ENCODE peak calls at places on chromosomes 12 and 14, in five cellular contexts. One of them, this sample, is unnamed.

GRCh38 chr12:71415336-71416231 is 24.0 kb upstream of the LGR5 start:
- DNase-seq in pancreas: no peak
- DNase-seq in MM.1S: peak; percentile 69
- DNase-seq in SK-N-SH: peak; percentile 68
- DNase-seq in heart left ventricle: no peak
- DNase-seq in this sample: peak; percentile 51

GRCh38 chr12:129629901-129630300 is 273.9 kb downstream of the TMEM132D start:
- DNase-seq in SK-N-SH: no peak
- DNase-seq in MM.1S: no peak
- DNase-seq in pancreas: no peak
- DNase-seq in heart left ventricle: no peak
- DNase-seq in this sample: no peak

GRCh38 chr12:41310367-41310766 is 122.2 kb downstream of the PDZRN4 start:
- DNase-seq in pancreas: no peak
- DNase-seq in MM.1S: no peak
- DNase-seq in SK-N-SH: no peak
- DNase-seq in heart left ventricle: no peak
- DNase-seq in this sample: no peak

GRCh38 chr14:22883191-22883976 is at the start of gene REM2:
- DNase-seq in SK-N-SH: peak; percentile 51
- DNase-seq in MM.1S: no peak
- DNase-seq in heart left ventricle: no peak
- DNase-seq in pancreas: peak; percentile 40
- DNase-seq in this sample: peak; percentile 40

GRCh38 chr14:96739511-96739910 is 57.7 kb upstream of the VRK1 start:
- DNase-seq in heart left ventricle: no peak
- DNase-seq in pancreas: no peak
- DNase-seq in MM.1S: no peak
- DNase-seq in SK-N-SH: no peak
- DNase-seq in this sample: no peak

GRCh38 chr14:69043598-69044267 is 64.6 kb upstream of the ACTN1 start:
- DNase-seq in MM.1S: no peak
- DNase-seq in pancreas: peak; percentile 38
- DNase-seq in SK-N-SH: no peak
- DNase-seq in heart left ventricle: peak; percentile 42
- DNase-seq in this sample: no peak

GRCh38 chr14:99317231-99318090 is 45.5 kb upstream of the BCL11B start:
- DNase-seq in MM.1S: no peak
- DNase-seq in SK-N-SH: no peak
- DNase-seq in heart left ventricle: no peak
- DNase-seq in pancreas: no peak
- DNase-seq in this sample: no peak

GRCh38 chr12:84910549-84911241 is 1.9 kb downstream of the SLC6A15 start:
- DNase-seq in SK-N-SH: peak; percentile 36
- DNase-seq in heart left ventricle: no peak
- DNase-seq in MM.1S: no peak
- DNase-seq in pancreas: no peak
- DNase-seq in this sample: peak; percentile 35

GRCh38 chr14:99755629-99756603 is 37.3 kb upstream of the EML1 start:
- DNase-seq in heart left ventricle: peak; percentile 82
- DNase-seq in MM.1S: no peak
- DNase-seq in SK-N-SH: no peak
- DNase-seq in pancreas: peak; percentile 86
- DNase-seq in this sample: no peak

GRCh38 chr12:89873745-89874144 is 165.1 kb upstream of the ATP2B1 start:
- DNase-seq in SK-N-SH: no peak
- DNase-seq in MM.1S: no peak
- DNase-seq in heart left ventricle: no peak
- DNase-seq in pancreas: peak; percentile 5
- DNase-seq in this sample: no peak

GRCh38 chr12:19778111-19778688 is 338.9 kb downstream of the AEBP2 start:
- DNase-seq in SK-N-SH: no peak
- DNase-seq in MM.1S: no peak
- DNase-seq in heart left ventricle: no peak
- DNase-seq in pancreas: no peak
- DNase-seq in this sample: no peak

GRCh38 chr12:120938496-120938895 is 34.3 kb upstream of the SPPL3 start:
- DNase-seq in pancreas: no peak
- DNase-seq in SK-N-SH: no peak
- DNase-seq in heart left ventricle: no peak
- DNase-seq in MM.1S: no peak
- DNase-seq in this sample: no peak

GRCh38 chr12:121536929-121537813 is 43.7 kb downstream of the KDM2B start:
- DNase-seq in pancreas: peak; percentile 90
- DNase-seq in MM.1S: peak; percentile 81
- DNase-seq in SK-N-SH: peak; percentile 88
- DNase-seq in heart left ventricle: peak; percentile 93
- DNase-seq in this sample: peak; percentile 71

GRCh38 chr12:54725233-54725843 is 77.2 kb upstream of the DCD start:
- DNase-seq in heart left ventricle: no peak
- DNase-seq in MM.1S: peak; percentile 55
- DNase-seq in SK-N-SH: no peak
- DNase-seq in pancreas: no peak
- DNase-seq in this sample: no peak

GRCh38 chr12:118778077-118778476 is 203.3 kb upstream of the SRRM4 start:
- DNase-seq in MM.1S: no peak
- DNase-seq in pancreas: no peak
- DNase-seq in heart left ventricle: no peak
- DNase-seq in SK-N-SH: no peak
- DNase-seq in this sample: no peak

GRCh38 chr12:89831696-89832095 is 123.1 kb upstream of the ATP2B1 start:
- DNase-seq in heart left ventricle: no peak
- DNase-seq in SK-N-SH: no peak
- DNase-seq in pancreas: no peak
- DNase-seq in MM.1S: no peak
- DNase-seq in this sample: no peak

GRCh38 chr12:104895405-104895804 is 62.7 kb downstream of the SLC41A2 start:
- DNase-seq in heart left ventricle: no peak
- DNase-seq in MM.1S: no peak
- DNase-seq in pancreas: no peak
- DNase-seq in SK-N-SH: no peak
- DNase-seq in this sample: no peak

GRCh38 chr12:27521066-27521465 is 2.9 kb upstream of the PPFIBP1 start:
- DNase-seq in pancreas: no peak
- DNase-seq in heart left ventricle: peak; percentile 45
- DNase-seq in SK-N-SH: peak; percentile 31
- DNase-seq in MM.1S: no peak
- DNase-seq in this sample: peak; percentile 54

GRCh38 chr12:52333321-52333720 is 12.1 kb upstream of the KRT83 start:
- DNase-seq in pancreas: no peak
- DNase-seq in heart left ventricle: no peak
- DNase-seq in MM.1S: no peak
- DNase-seq in SK-N-SH: no peak
- DNase-seq in this sample: no peak

GRCh38 chr12:4297617-4298016 is 23.4 kb upstream of the TIGAR start:
- DNase-seq in MM.1S: no peak
- DNase-seq in SK-N-SH: no peak
- DNase-seq in heart left ventricle: no peak
- DNase-seq in pancreas: no peak
- DNase-seq in this sample: no peak

GRCh38 chr14:28690029-28690683 is 76.4 kb upstream of the FOXG1 start:
- DNase-seq in SK-N-SH: no peak
- DNase-seq in MM.1S: no peak
- DNase-seq in heart left ventricle: no peak
- DNase-seq in pancreas: no peak
- DNase-seq in this sample: no peak

GRCh38 chr12:122437656-122438121 is 15.2 kb upstream of the CLIP1 start:
- DNase-seq in SK-N-SH: no peak
- DNase-seq in heart left ventricle: peak; percentile 11
- DNase-seq in MM.1S: no peak
- DNase-seq in pancreas: peak; percentile 66
- DNase-seq in this sample: no peak

GRCh38 chr12:97951717-97952116 is 489.1 kb downstream of the RMST start:
- DNase-seq in pancreas: no peak
- DNase-seq in heart left ventricle: no peak
- DNase-seq in MM.1S: no peak
- DNase-seq in SK-N-SH: no peak
- DNase-seq in this sample: no peak

GRCh38 chr14:60931206-60931605 is 49.7 kb downstream of the TRMT5 start:
- DNase-seq in MM.1S: no peak
- DNase-seq in SK-N-SH: no peak
- DNase-seq in heart left ventricle: no peak
- DNase-seq in pancreas: no peak
- DNase-seq in this sample: peak; percentile 66

GRCh38 chr14:31692376-31692781 is 131.2 kb downstream of the NUBPL start:
- DNase-seq in pancreas: no peak
- DNase-seq in SK-N-SH: peak; percentile 79
- DNase-seq in MM.1S: peak; percentile 6
- DNase-seq in heart left ventricle: no peak
- DNase-seq in this sample: no peak

GRCh38 chr12:40801861-40802260 is 109.6 kb downstream of the CNTN1 start:
- DNase-seq in MM.1S: no peak
- DNase-seq in SK-N-SH: no peak
- DNase-seq in pancreas: no peak
- DNase-seq in heart left ventricle: no peak
- DNase-seq in this sample: no peak

GRCh38 chr12:66596189-66596588 is 82.7 kb downstream of the GRIP1 start:
- DNase-seq in heart left ventricle: no peak
- DNase-seq in SK-N-SH: no peak
- DNase-seq in MM.1S: no peak
- DNase-seq in pancreas: no peak
- DNase-seq in this sample: no peak

GRCh38 chr12:104493504-104493903 is 36.8 kb downstream of the CHST11 start:
- DNase-seq in MM.1S: no peak
- DNase-seq in SK-N-SH: no peak
- DNase-seq in heart left ventricle: no peak
- DNase-seq in pancreas: no peak
- DNase-seq in this sample: no peak

GRCh38 chr12:68888243-68888642 is 44.7 kb downstream of the CPM start:
- DNase-seq in SK-N-SH: no peak
- DNase-seq in heart left ventricle: no peak
- DNase-seq in pancreas: no peak
- DNase-seq in MM.1S: no peak
- DNase-seq in this sample: no peak

GRCh38 chr12:90322006-90322405 is 613.4 kb upstream of the ATP2B1 start:
- DNase-seq in SK-N-SH: no peak
- DNase-seq in pancreas: no peak
- DNase-seq in heart left ventricle: no peak
- DNase-seq in MM.1S: no peak
- DNase-seq in this sample: no peak

GRCh38 chr14:106790189-106791036 is 1264.0 kb downstream of the TMEM121 start:
- DNase-seq in MM.1S: peak; percentile 71
- DNase-seq in pancreas: peak; percentile 85
- DNase-seq in heart left ventricle: no peak
- DNase-seq in SK-N-SH: peak; percentile 68
- DNase-seq in this sample: peak; percentile 81
- H3K9me3 ChIP-seq in MM.1S: no peaks in the 10 kb centered on the region
- H3K9me3 ChIP-seq in pancreas: no peaks in the 10 kb centered on the region
- H3K9me3 ChIP-seq in heart left ventricle: no peaks in the 10 kb centered on the region
- H3K9me3 ChIP-seq in SK-N-SH: no peaks in the 10 kb centered on the region
- H3K9me3 ChIP-seq in this sample: no peaks in the 10 kb centered on the region

DNA sequence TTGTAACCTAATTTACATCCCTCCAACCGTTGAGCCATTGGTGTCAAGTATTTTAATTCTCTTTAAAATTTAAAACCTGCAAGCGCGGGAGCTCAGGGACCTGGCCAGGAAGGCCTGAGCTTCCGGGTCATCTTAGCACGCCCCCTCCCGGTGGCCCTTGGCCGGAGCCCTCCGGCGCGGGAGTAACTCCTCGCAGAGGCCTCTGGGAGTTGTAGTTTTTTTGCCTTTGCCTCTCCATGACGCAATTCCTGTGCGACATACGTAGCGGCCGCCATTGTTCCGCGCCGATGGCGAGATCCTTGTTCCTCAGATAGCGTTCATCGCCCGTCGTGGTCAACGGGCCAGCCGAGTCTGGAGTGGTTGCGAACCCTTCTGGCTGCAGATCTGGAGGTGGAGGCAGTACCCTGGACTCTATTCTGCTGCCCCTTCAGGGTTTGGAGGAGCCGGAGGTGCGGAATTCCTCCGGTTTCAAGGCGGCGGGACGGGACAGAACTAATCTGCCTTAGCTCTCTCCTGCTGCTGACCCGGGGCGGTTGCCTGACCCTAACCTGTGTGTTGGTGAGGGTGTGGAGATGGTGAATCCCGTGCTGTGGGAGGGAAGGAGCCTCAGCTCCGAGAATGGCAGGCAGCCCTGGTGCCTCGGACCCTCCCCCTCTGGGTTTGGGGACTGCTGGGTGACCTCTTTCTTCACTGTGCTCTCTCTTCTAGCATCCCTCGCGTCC is at the start of gene ZNF268:
- DNase-seq in heart left ventricle: peak; percentile 93
- DNase-seq in pancreas: peak; percentile 96
- DNase-seq in MM.1S: peak; percentile 86
- DNase-seq in SK-N-SH: peak; percentile 87
- DNase-seq in this sample: peak; percentile 96
- H3K9me3 ChIP-seq in heart left ventricle: peaks cover 45% of the 10 kb centered on the region
- H3K9me3 ChIP-seq in pancreas: no peaks in the 10 kb centered on the region
- H3K9me3 ChIP-seq in MM.1S: no peaks in the 10 kb centered on the region
- H3K9me3 ChIP-seq in SK-N-SH: peaks cover 17% of the 10 kb centered on the region
- H3K9me3 ChIP-seq in this sample: peaks cover 13% of the 10 kb centered on the region

DNA sequence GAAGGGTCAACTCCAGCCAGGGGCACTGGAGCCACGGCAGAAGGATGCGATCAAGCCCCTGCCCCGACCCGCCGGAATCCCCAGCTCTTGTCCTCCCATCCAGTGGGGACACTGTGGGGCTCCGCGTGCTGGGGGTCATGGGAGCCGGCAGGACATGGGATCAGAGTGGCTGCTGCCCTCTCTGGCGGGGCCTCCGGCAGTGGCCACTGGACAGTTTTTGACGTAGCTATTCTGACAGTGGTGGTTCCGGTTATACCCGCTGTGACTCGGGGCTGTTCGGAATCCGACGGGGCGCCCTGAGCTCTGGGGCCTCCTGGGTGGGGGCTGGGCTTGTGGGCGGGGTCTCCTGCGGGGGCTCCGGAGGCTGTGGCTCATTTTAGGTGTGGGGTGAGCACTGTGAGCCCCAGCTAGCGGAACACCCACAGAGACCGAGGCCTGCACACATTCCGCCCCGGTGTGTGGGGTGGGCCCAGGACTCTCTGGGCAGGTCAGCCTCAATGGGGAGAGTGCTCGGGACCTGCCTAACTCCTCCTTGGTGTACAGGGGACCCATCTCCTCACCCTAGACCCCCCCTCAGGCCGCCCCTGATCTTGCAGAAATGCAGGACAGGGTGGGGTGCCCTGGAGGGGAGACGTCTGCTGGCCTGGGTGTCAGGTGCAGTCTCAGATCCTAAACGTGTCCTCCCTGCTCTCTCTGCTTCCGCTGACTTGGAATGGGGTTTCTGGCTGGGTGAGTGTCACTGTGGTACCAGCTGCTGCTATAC is 374.2 kb downstream of the TMEM121 start:
- DNase-seq in SK-N-SH: no peak
- DNase-seq in pancreas: no peak
- DNase-seq in MM.1S: no peak
- DNase-seq in heart left ventricle: peak; percentile 1
- DNase-seq in this sample: no peak
- H3K9me3 ChIP-seq in SK-N-SH: no peaks in the 10 kb centered on the region
- H3K9me3 ChIP-seq in pancreas: no peaks in the 10 kb centered on the region
- H3K9me3 ChIP-seq in MM.1S: no peaks in the 10 kb centered on the region
- H3K9me3 ChIP-seq in heart left ventricle: no peaks in the 10 kb centered on the region
- H3K9me3 ChIP-seq in this sample: no peaks in the 10 kb centered on the region

DNA sequence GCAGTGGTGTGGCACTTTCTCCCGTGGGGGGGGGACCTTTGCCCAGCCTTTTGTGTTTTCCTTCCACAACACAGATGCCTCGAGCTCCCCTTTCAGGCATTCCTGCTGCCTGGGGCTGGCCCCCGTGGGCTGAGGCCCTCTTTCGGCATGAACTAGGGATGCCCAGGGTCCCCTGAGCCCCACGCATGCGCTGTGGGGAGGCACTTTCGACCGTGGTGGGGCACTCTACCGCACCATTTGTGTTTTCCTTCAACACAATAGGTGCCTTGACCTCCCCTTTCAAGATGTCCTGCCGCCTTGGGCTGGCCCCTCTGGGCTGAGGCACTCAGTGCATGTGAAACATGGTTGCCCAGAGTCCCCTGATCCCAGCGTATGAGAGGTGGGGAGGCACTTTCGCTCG is 363.7 kb downstream of the ALG10 start:
- DNase-seq in MM.1S: no peak
- DNase-seq in SK-N-SH: no peak
- DNase-seq in heart left ventricle: no peak
- DNase-seq in pancreas: no peak
- DNase-seq in this sample: no peak
- H3K9me3 ChIP-seq in MM.1S: no peaks in the 10 kb centered on the region
- H3K9me3 ChIP-seq in SK-N-SH: no peaks in the 10 kb centered on the region
- H3K9me3 ChIP-seq in heart left ventricle: peaks cover 11% of the 10 kb centered on the region
- H3K9me3 ChIP-seq in pancreas: no peaks in the 10 kb centered on the region
- H3K9me3 ChIP-seq in this sample: no peaks in the 10 kb centered on the region

This sample was measured in BE2C.